ENCODE peak calls at places on chromosomes 1 and 21, in four cellular contexts. One of them, this sample, is unnamed.

GRCh38 chr21:26845066-26845749 is at the start of gene ADAMTS1:
- DNase-seq in H1: peak
- DNase-seq in HepG2: peak
- DNase-seq in K562: no peak
- DNase-seq in this sample: no peak

GRCh38 chr21:46441961-46442498 is 16.7 kb upstream of the DIP2A start:
- DNase-seq in H1: no peak
- DNase-seq in HepG2: no peak
- DNase-seq in K562: no peak
- DNase-seq in this sample: no peak

GRCh38 chr1:3035871-3036645 is 14.8 kb downstream of the ACTRT2 start:
- DNase-seq in H1: no peak
- DNase-seq in K562: no peak
- DNase-seq in HepG2: no peak
- DNase-seq in this sample: no peak

GRCh38 chr1:85151446-85151845 is 49.4 kb downstream of the SYDE2 start:
- DNase-seq in HepG2: no peak
- DNase-seq in H1: no peak
- DNase-seq in K562: no peak
- DNase-seq in this sample: no peak

GRCh38 chr1:85894651-85895050 is 186.4 kb upstream of the ZNHIT6 start:
- DNase-seq in HepG2: peak
- DNase-seq in K562: no peak
- DNase-seq in H1: peak
- DNase-seq in this sample: peak

GRCh38 chr1:71804140-71804539 is 478.2 kb downstream of the NEGR1 start:
- DNase-seq in H1: no peak
- DNase-seq in K562: no peak
- DNase-seq in HepG2: no peak
- DNase-seq in this sample: no peak

GRCh38 chr21:37498664-37499063 is 132.1 kb downstream of the DYRK1A start:
- DNase-seq in H1: no peak
- DNase-seq in HepG2: no peak
- DNase-seq in K562: no peak
- DNase-seq in this sample: no peak

GRCh38 chr1:182056596-182057366 is 4.7 kb downstream of the ZNF648 start:
- DNase-seq in HepG2: no peak
- DNase-seq in H1: no peak
- DNase-seq in K562: no peak
- DNase-seq in this sample: no peak

GRCh38 chr21:33267250-33267649 is 1.1 kb downstream of the IL10RB start:
- DNase-seq in H1: no peak
- DNase-seq in K562: no peak
- DNase-seq in HepG2: no peak
- DNase-seq in this sample: no peak

GRCh38 chr1:67522001-67522441 is 91.8 kb upstream of the SERBP1 start:
- DNase-seq in HepG2: no peak
- DNase-seq in K562: no peak
- DNase-seq in H1: no peak
- DNase-seq in this sample: no peak

GRCh38 chr1:171663854-171664550 is 11.5 kb upstream of the MYOC start:
- DNase-seq in H1: no peak
- DNase-seq in K562: no peak
- DNase-seq in HepG2: no peak
- DNase-seq in this sample: no peak

GRCh38 chr1:64892576-64893573 is 73.5 kb downstream of the JAK1 start:
- DNase-seq in K562: no peak
- DNase-seq in H1: no peak
- DNase-seq in HepG2: no peak
- DNase-seq in this sample: no peak

GRCh38 chr1:161391611-161392010 is 23.9 kb upstream of the CFAP126 start:
- DNase-seq in K562: no peak
- DNase-seq in HepG2: no peak
- DNase-seq in H1: no peak
- DNase-seq in this sample: no peak

GRCh38 chr21:42975886-42976608 is 1.7 kb downstream of the PKNOX1 start:
- DNase-seq in H1: no peak
- DNase-seq in HepG2: no peak
- DNase-seq in K562: no peak
- DNase-seq in this sample: no peak

GRCh38 chr1:164780863-164781262 is 221.9 kb downstream of the PBX1 start:
- DNase-seq in H1: no peak
- DNase-seq in HepG2: no peak
- DNase-seq in K562: no peak
- DNase-seq in this sample: no peak

GRCh38 chr1:156749429-156750118 is 1.9 kb downstream of the HDGF start:
- DNase-seq in HepG2: peak
- DNase-seq in H1: no peak
- DNase-seq in K562: no peak
- DNase-seq in this sample: no peak

GRCh38 chr1:207024202-207025143 is 8.1 kb downstream of the C1orf116 start:
- DNase-seq in HepG2: no peak
- DNase-seq in K562: peak
- DNase-seq in H1: no peak
- DNase-seq in this sample: no peak

GRCh38 chr1:14320518-14320917 is 278.0 kb upstream of the KAZN start:
- DNase-seq in HepG2: no peak
- DNase-seq in H1: no peak
- DNase-seq in K562: no peak
- DNase-seq in this sample: no peak
- TF ChIP-seq BRCA1 in HepG2: no peak
- TF ChIP-seq BRCA1 in H1: no peak
- TF ChIP-seq BRCA1 in K562: no peak
- TF ChIP-seq BRCA1 in this sample: no peak

GRCh38 chr1:92461364-92462097 is 25.2 kb downstream of the GFI1 start:
- DNase-seq in K562: no peak
- DNase-seq in HepG2: peak
- DNase-seq in H1: no peak
- DNase-seq in this sample: no peak

GRCh38 chr1:92464588-92465255 is 22.0 kb downstream of the GFI1 start:
- DNase-seq in K562: no peak
- DNase-seq in HepG2: no peak
- DNase-seq in H1: no peak
- DNase-seq in this sample: no peak

GRCh38 chr1:92465256-92465647 is 21.5 kb downstream of the GFI1 start:
- DNase-seq in H1: no peak
- DNase-seq in K562: no peak
- DNase-seq in HepG2: no peak
- DNase-seq in this sample: no peak

GRCh38 chr1:92459871-92460320 is 26.8 kb downstream of the GFI1 start:
- DNase-seq in K562: no peak
- DNase-seq in H1: no peak
- DNase-seq in HepG2: no peak
- DNase-seq in this sample: no peak
- TF ChIP-seq BRCA1 in K562: no peak
- TF ChIP-seq BRCA1 in H1: no peak
- TF ChIP-seq BRCA1 in HepG2: no peak
- TF ChIP-seq BRCA1 in this sample: no peak

GRCh38 chr1:53826367-53826766 is 11.7 kb downstream of the NDC1 start:
- DNase-seq in HepG2: no peak
- DNase-seq in H1: no peak
- DNase-seq in K562: peak
- DNase-seq in this sample: no peak
- TF ChIP-seq BRCA1 in HepG2: no peak
- TF ChIP-seq BRCA1 in H1: no peak
- TF ChIP-seq BRCA1 in K562: no peak
- TF ChIP-seq BRCA1 in this sample: no peak

DNA sequence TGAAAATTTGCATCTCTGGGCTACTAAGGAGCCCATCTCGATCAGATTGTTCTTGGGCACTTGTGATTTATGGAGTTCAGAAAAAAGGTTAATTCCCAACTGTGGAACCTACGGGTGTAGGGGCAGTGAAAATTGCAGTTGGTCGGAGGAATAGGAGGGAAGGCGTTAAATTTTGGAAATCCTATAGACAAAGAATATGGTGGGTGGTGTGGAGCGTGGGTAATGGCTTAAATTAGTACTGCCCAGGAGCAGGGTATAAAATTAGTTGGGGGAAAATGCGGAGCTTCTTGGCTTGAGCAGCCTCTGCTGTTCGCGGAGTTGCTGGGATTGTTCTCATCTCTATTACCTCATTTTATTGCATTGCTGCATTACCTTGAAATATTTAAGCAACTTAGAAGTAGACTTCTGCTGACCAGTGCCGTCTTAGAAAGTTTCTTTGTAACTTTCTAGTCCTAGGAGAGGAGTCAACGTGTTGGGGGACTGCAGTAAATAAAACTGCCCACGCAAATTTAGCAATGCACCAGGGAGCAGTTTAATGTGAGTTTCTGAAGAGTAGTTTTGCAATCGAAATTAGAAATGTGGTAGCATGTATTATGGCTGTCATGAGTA is 514 bp downstream of the S1PR1 start:
- DNase-seq in HepG2: no peak
- DNase-seq in H1: no peak
- DNase-seq in K562: no peak
- DNase-seq in this sample: peak
- TF ChIP-seq BRCA1 in HepG2: no peak
- TF ChIP-seq BRCA1 in H1: no peak
- TF ChIP-seq BRCA1 in K562: no peak
- TF ChIP-seq BRCA1 in this sample: no peak

GRCh38 chr1:24390924-24391782 is 22.4 kb downstream of the STPG1 start:
- DNase-seq in H1: peak
- DNase-seq in K562: peak
- DNase-seq in HepG2: peak
- DNase-seq in this sample: no peak
- TF ChIP-seq BRCA1 in H1: no peak
- TF ChIP-seq BRCA1 in K562: no peak
- TF ChIP-seq BRCA1 in HepG2: no peak
- TF ChIP-seq BRCA1 in this sample: no peak

DNA sequence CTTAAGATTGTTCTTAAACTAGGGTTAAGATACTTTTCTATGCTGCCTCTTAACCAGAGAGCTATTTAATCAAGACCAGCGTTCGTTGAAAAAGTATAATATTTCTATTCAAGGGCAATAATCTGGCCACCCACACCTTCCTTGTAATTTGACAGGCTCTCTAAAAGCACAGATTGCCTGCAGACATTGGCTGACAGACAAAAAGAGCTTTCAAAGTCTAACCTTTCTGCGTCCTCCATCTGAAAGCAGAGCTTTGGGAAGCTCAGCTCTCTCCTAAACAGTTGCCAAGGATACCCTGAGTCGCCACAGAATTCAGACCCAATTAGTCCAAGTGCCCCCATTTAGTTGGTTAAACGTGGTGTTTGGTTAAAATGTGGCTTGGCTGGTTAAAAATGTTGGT is 33.7 kb upstream of the PLA2G2C start:
- DNase-seq in K562: no peak
- DNase-seq in HepG2: no peak
- DNase-seq in H1: no peak
- DNase-seq in this sample: no peak
- TF ChIP-seq BRCA1 in K562: no peak
- TF ChIP-seq BRCA1 in HepG2: no peak
- TF ChIP-seq BRCA1 in H1: no peak
- TF ChIP-seq BRCA1 in this sample: no peak

This sample was measured in GM12878.